ENCODE peak calls at places on chromosome 3, in five cellular contexts. H is MM.1S, B is IMR-90, C is HepG2, K is OCI-LY7. F is an unnamed sample.

GRCh38 chr3:107241217-107241616 is 136.0 kb upstream of the CCDC54 start:
- DNase-seq in B (no peak), C (no peak), K (peak; percentile 59), H (peak; percentile 57), F (peak; percentile 10)

GRCh38 chr3:54123538-54124196 is 1.3 kb downstream of the CACNA2D3 start:
- DNase-seq in H (no peak), C (no peak), B (no peak), K (no peak), F (no peak)

GRCh38 chr3:160695003-160695402 is 18.0 kb downstream of the ARL14 start:
- DNase-seq in B (no peak), H (no peak), C (no peak), K (no peak), F (no peak)

GRCh38 chr3:134362670-134363380 is 11.4 kb downstream of the AMOTL2 start:
- DNase-seq in H (no peak), C (no peak), B (no peak), K (no peak), F (no peak)

GRCh38 chr3:192062186-192062585 is 601.2 kb downstream of the PYDC2 start:
- DNase-seq in C (no peak), H (no peak), B (peak; percentile 6), K (no peak), F (no peak)

GRCh38 chr3:105866656-105867653 is 1.9 kb downstream of the CBLB start:
- DNase-seq in B (peak; percentile 40), H (peak; percentile 74), K (peak; percentile 35), C (peak; percentile 72), F (peak; percentile 41)

GRCh38 chr3:58924581-58924980 is 125.2 kb downstream of the CFAP20DC start:
- DNase-seq in K (no peak), B (peak; percentile 26), H (no peak), C (no peak), F (no peak)

GRCh38 chr3:157713101-157713500 is 209.9 kb upstream of the VEPH1 start:
- DNase-seq in C (no peak), K (no peak), B (no peak), H (no peak), F (no peak)

GRCh38 chr3:64074091-64074490 is 50.8 kb upstream of the PSMD6 start:
- DNase-seq in H (no peak), K (no peak), C (no peak), B (peak; percentile 79), F (no peak)

GRCh38 chr3:64684715-64685261 is 3.0 kb downstream of the ADAMTS9 start:
- DNase-seq in C (no peak), H (no peak), K (no peak), B (peak; percentile 46), F (no peak)

GRCh38 chr3:43773273-43774104 is 82.8 kb downstream of the ABHD5 start:
- DNase-seq in C (peak; percentile 18), K (no peak), H (no peak), B (peak; percentile 16), F (peak; percentile 52)

GRCh38 chr3:112378989-112379692 is 46.2 kb downstream of the CD200 start:
- DNase-seq in C (no peak), K (no peak), B (peak; percentile 92), H (no peak), F (no peak)

GRCh38 chr3:119630562-119631329 is 29.6 kb downstream of the POPDC2 start:
- DNase-seq in H (no peak), C (no peak), B (peak; percentile 83), K (no peak), F (peak; percentile 15)

GRCh38 chr3:112519424-112520001 is 20.2 kb upstream of the BTLA start:
- DNase-seq in H (peak; percentile 76), B (peak; percentile 78), K (peak; percentile 81), C (peak; percentile 56), F (peak; percentile 41)

GRCh38 chr3:113948015-113948917 is 453 bp downstream of the ZDHHC23 start:
- DNase-seq in H (peak; percentile 76), B (no peak), C (peak; percentile 25), K (peak; percentile 77), F (peak; percentile 49)

GRCh38 chr3:194224937-194225422 is 89.0 kb downstream of the HES1 start:
- DNase-seq in H (no peak), K (no peak), B (no peak), C (no peak), F (no peak)

GRCh38 chr3:26920579-26920978 is 298.0 kb downstream of the LRRC3B start:
- DNase-seq in K (no peak), H (no peak), C (no peak), B (no peak), F (no peak)

GRCh38 chr3:10492351-10493201 is 12.8 kb downstream of the ATP2B2 start:
- DNase-seq in B (no peak), K (no peak), H (no peak), C (no peak), F (no peak)

GRCh38 chr3:148332509-148332908 is 365.2 kb upstream of the AGTR1 start:
- DNase-seq in B (no peak), K (no peak), C (no peak), H (no peak), F (no peak)

GRCh38 chr3:148331111-148331818 is 366.4 kb upstream of the AGTR1 start:
- DNase-seq in H (no peak), B (peak; percentile 51), C (no peak), K (no peak), F (no peak)

GRCh38 chr3:148329481-148330220 is 368.1 kb upstream of the AGTR1 start:
- DNase-seq in C (no peak), H (no peak), K (no peak), B (peak; percentile 40), F (no peak)

GRCh38 chr3:148333091-148333490 is 364.6 kb upstream of the AGTR1 start:
- DNase-seq in B (no peak), H (no peak), K (no peak), C (no peak), F (no peak)

DNA sequence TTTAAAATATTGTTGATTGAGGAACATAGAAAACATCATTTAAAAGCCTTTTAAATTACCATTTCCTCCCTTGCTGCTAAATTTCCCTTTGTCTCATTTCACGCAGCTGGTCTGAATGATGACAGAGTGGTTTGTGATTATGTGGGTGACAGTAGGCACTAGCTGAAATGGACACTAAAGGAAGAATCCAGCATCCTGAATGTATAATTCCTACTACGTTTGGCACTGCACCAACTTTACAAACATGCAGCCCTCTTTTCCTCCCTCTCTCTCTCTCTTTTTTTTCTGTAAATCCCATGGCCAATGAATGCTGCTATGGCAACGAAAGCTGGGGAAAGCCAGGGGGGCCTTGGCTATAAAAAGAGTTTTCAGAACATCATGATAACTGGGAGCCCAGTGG is 367.2 kb upstream of the AGTR1 start:
- DNase-seq in C (no peak), B (no peak), K (no peak), H (no peak), F (no peak)
- H2AFZ ChIP-seq in C (no peak overlapping the region), B (no peak overlapping the region), K (no peak overlapping the region), H (no peak overlapping the region), F (no peak overlapping the region)

DNA sequence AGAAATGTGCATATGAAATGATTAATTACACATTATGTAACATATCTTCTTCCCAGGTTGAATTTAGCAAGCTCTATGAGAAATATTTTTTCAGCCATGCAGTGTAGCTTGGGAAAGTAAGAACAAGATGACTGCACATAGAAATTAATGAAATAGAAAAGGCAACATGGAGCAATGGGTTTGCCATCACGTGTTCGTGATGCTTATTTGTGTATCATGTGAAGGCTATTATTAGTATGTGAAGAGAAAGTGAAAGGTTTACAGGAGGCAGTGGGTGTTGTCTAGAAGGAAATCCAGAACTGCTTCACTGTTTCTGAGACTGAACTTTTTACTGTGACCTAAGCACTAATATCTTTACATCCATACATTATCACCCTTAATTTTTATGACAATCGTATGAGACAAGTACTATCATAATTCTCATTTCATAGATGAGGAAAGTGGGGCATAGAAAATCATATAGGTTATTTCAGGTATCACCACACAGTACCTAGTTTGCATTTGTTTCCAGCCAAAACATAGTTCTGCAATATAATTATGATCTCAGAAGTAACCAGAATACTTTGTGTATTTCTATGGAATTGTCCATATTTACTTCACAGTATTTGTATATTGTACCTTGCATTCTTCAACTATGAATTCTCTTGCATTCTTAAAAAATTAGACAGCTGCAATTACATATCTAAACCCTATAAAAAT is 14.9 kb downstream of the SERPINI1 start:
- DNase-seq in B (no peak), K (peak; percentile 81), H (peak; percentile 86), C (no peak), F (no peak)
- H2AFZ ChIP-seq in B (no peak overlapping the region), K (peak overlapping the region; percentile 63), H (peak overlapping the region; percentile 3), C (no peak overlapping the region), F (no peak overlapping the region)

DNA sequence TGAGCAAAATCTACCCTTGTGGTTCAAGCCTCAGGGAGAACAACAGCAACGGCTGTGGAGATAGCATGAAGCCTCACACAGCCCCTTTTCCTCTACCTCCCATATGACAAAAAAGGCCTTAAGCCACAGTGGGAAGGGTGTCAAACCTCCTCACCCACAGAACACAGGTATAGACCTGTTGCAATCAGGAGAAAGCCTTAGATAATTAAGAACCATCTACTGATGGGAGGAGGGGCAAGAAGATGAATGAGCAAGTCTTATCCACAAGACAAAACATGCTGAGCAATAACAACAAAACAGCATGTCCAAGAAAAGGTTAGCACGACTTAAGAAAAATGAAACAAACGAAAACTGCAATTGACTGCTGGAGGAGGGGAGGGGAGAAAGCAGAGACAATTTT is 272.9 kb upstream of the BCHE start:
- DNase-seq in B (no peak), C (no peak), H (no peak), K (no peak), F (no peak)
- H2AFZ ChIP-seq in B (no peak overlapping the region), C (no peak overlapping the region), H (no peak overlapping the region), K (no peak overlapping the region), F (no peak overlapping the region)

DNA sequence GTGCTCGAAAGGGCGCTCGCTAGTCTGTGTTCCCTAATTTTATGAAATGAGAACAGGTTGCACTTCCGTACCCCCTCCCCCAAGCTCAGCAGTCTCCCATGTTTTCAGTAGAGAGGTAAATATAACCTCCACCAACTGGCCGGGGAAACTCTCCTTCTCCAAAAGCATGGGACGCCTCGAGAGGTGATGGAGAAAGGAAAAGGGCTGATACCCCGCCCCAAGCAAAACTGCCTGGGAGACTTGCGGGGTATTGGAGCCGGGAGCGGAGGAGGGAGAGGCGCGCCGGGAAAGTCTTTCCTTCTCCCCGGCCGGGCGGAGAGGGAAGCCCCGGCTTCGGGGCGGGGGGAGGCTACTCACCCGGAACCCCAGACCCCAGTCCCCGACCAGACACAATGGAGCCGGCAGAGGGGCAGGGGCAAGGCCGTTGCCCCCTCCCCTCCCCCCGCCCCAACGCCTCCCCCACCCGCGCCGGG is 583 bp downstream of the DCUN1D1 start:
- DNase-seq in H (peak; percentile 49), K (peak; percentile 52), B (peak; percentile 5), C (peak; percentile 12), F (peak; percentile 24)
- H2AFZ ChIP-seq in H (peak overlapping the region; percentile 78), K (no peak overlapping the region), B (peak overlapping the region; percentile 69), C (no peak overlapping the region), F (peak overlapping the region; percentile 60)

DNA sequence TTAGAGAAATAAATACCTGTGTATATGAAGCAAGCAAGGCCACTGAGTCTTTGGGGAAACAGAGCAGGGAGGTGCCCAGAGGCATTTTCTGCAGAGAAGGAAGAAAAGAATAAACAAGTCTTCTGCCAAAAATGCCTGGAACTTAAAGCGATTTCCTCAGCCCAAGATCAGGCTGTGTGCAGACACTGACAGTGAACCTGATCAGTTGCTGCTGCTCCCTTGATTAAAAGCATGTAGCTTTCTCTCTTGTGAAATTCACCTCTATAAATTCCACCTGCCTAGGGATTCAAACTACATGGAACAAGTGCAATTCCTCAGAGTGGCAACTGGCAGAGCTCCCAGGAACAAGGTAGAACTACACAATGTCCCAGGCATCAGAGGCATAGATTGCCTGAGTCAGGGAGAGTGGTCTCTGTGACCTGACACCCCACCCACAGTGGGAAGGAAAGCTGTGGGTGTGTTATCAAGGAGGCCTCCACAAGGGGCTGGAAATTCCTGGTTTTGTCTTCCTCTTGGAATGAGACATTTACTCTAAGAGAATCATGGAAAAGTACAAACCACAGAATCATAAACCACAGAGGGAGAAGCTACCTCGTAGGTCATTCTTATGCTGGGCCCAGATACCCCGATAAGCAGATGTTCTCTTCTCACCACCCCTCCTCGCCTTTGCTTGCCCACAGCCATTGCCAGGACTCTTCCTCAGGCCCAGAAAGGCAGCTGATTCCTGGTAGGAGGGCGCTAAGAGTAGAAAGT is 1.8 kb upstream of the ZBTB38 start:
- DNase-seq in H (peak; percentile 4), K (no peak), C (peak; percentile 49), B (peak; percentile 99), F (peak; percentile 70)
- H2AFZ ChIP-seq in H (no peak overlapping the region), K (no peak overlapping the region), C (peak overlapping the region; percentile 91), B (peak overlapping the region; percentile 84), F (peak overlapping the region; percentile 81)